ENCODE peak calls at places on chromosomes 1 and 21, in ten cellular contexts. M is SJCRH30; C is nucleus accumbens; P is NCI-H1694; T is fibroblast of lung; Y is CD8-positive, alpha-beta T cell; B is A549; V is NCI-H2171; K is NCI-H510A; Q is PC-3. D is an unnamed sample.

GRCh38 chr1:203454986-203455471 is 20.6 kb upstream of the PRELP start:
- DNase-seq in K (no peak), Y (no peak), C (no peak), M (peak; percentile 26), B (no peak), V (no peak), P (no peak), T (no peak), Q (no peak), D (no peak)

GRCh38 chr21:45054162-45054926 is 20.0 kb upstream of the ADARB1 start:
- DNase-seq in M (no peak), B (no peak), P (no peak), T (no peak), Q (no peak), V (no peak), K (no peak), Y (no peak), C (no peak), D (no peak)

GRCh38 chr1:89457046-89457445 is 67.6 kb upstream of the LRRC8B start:
- DNase-seq in V (no peak), Q (no peak), P (no peak), T (no peak), Y (no peak), C (no peak), M (no peak), B (no peak), K (no peak), D (no peak)

GRCh38 chr1:76066390-76066789 is 8.2 kb upstream of the ST6GALNAC3 start:
- DNase-seq in K (no peak), B (no peak), V (no peak), Q (peak; percentile 42), P (no peak), T (peak; percentile 26), M (no peak), C (no peak), Y (no peak), D (no peak)

GRCh38 chr1:210441028-210441427 is 112.3 kb downstream of the HHAT start:
- DNase-seq in C (no peak), M (peak; percentile 71), B (no peak), Y (no peak), P (no peak), Q (no peak), V (peak; percentile 13), T (no peak), K (no peak), D (no peak)

GRCh38 chr1:165598676-165599059 is 32.4 kb upstream of the MGST3 start:
- DNase-seq in C (no peak), P (no peak), K (no peak), B (no peak), M (no peak), V (no peak), T (no peak), Q (no peak), Y (no peak), D (no peak)

GRCh38 chr1:223153177-223154119 is 10.4 kb upstream of the TLR5 start:
- DNase-seq in C (no peak), B (no peak), T (no peak), M (no peak), Y (no peak), Q (no peak), V (no peak), P (no peak), K (no peak), D (peak; percentile 30)

GRCh38 chr1:9338354-9339250 is 45.9 kb downstream of the SPSB1 start:
- DNase-seq in K (peak; percentile 75), B (no peak), T (no peak), P (no peak), M (no peak), Q (no peak), V (no peak), C (no peak), Y (no peak), D (no peak)

GRCh38 chr21:43370091-43370658 is 56.8 kb downstream of the SIK1 start:
- DNase-seq in B (no peak), Q (no peak), M (no peak), T (peak; percentile 9), C (no peak), Y (no peak), K (no peak), P (peak; percentile 59), V (peak; percentile 24), D (no peak)

GRCh38 chr1:161768986-161769672 is 3.0 kb downstream of the ATF6 start:
- DNase-seq in Y (no peak), T (no peak), C (no peak), V (no peak), M (no peak), P (no peak), B (no peak), Q (peak; percentile 41), K (no peak), D (no peak)

D was measured in MCF 10A.